ENCODE peak calls at places on chromosomes 2 and 18, in nine cellular contexts. One of them, this sample, is unnamed.

GRCh38 chr2:2656046-2656715 is 325.1 kb upstream of the MYT1L start:
- DNase-seq in CD4-positive, alpha-beta T cell: no peak
- DNase-seq in body of pancreas: no peak
- DNase-seq in stomach: no peak
- DNase-seq in cardiac muscle cell: no peak
- DNase-seq in GM23338: no peak
- DNase-seq in upper lobe of left lung: no peak
- DNase-seq in GM12865: no peak
- DNase-seq in thoracic aorta: no peak
- DNase-seq in this sample: no peak

GRCh38 chr2:50345691-50346090 is 686.2 kb downstream of the NRXN1 start:
- DNase-seq in thoracic aorta: no peak
- DNase-seq in GM12865: no peak
- DNase-seq in GM23338: peak; percentile 34
- DNase-seq in upper lobe of left lung: no peak
- DNase-seq in CD4-positive, alpha-beta T cell: no peak
- DNase-seq in body of pancreas: no peak
- DNase-seq in stomach: no peak
- DNase-seq in cardiac muscle cell: no peak
- DNase-seq in this sample: no peak

GRCh38 chr2:171541202-171541884 is 19.1 kb downstream of the CYBRD1 start:
- DNase-seq in stomach: no peak
- DNase-seq in CD4-positive, alpha-beta T cell: no peak
- DNase-seq in thoracic aorta: no peak
- DNase-seq in GM12865: peak; percentile 39
- DNase-seq in GM23338: peak; percentile 73
- DNase-seq in upper lobe of left lung: no peak
- DNase-seq in cardiac muscle cell: no peak
- DNase-seq in body of pancreas: no peak
- DNase-seq in this sample: no peak

GRCh38 chr2:137096187-137096586 is 330.8 kb downstream of the THSD7B start:
- DNase-seq in stomach: no peak
- DNase-seq in cardiac muscle cell: no peak
- DNase-seq in thoracic aorta: no peak
- DNase-seq in GM23338: no peak
- DNase-seq in CD4-positive, alpha-beta T cell: no peak
- DNase-seq in GM12865: no peak
- DNase-seq in body of pancreas: no peak
- DNase-seq in upper lobe of left lung: no peak
- DNase-seq in this sample: no peak

GRCh38 chr2:152336854-152337510 is 2.0 kb downstream of the FMNL2 start:
- DNase-seq in stomach: peak; percentile 30
- DNase-seq in CD4-positive, alpha-beta T cell: no peak
- DNase-seq in GM12865: no peak
- DNase-seq in cardiac muscle cell: peak; percentile 17
- DNase-seq in body of pancreas: peak; percentile 40
- DNase-seq in GM23338: peak; percentile 46
- DNase-seq in upper lobe of left lung: peak; percentile 31
- DNase-seq in thoracic aorta: no peak
- DNase-seq in this sample: no peak

GRCh38 chr2:203238329-203238710 is 498 bp upstream of the CYP20A1 start:
- DNase-seq in thoracic aorta: no peak
- DNase-seq in GM12865: no peak
- DNase-seq in CD4-positive, alpha-beta T cell: no peak
- DNase-seq in body of pancreas: peak; percentile 17
- DNase-seq in GM23338: no peak
- DNase-seq in upper lobe of left lung: no peak
- DNase-seq in cardiac muscle cell: no peak
- DNase-seq in stomach: no peak
- DNase-seq in this sample: no peak

GRCh38 chr2:60414731-60415130 is 138.7 kb downstream of the BCL11A start:
- DNase-seq in cardiac muscle cell: no peak
- DNase-seq in stomach: no peak
- DNase-seq in GM12865: no peak
- DNase-seq in body of pancreas: no peak
- DNase-seq in CD4-positive, alpha-beta T cell: no peak
- DNase-seq in GM23338: no peak
- DNase-seq in upper lobe of left lung: no peak
- DNase-seq in thoracic aorta: no peak
- DNase-seq in this sample: no peak

GRCh38 chr18:79442508-79443221 is 46.9 kb downstream of the NFATC1 start:
- DNase-seq in GM23338: no peak
- DNase-seq in cardiac muscle cell: no peak
- DNase-seq in stomach: no peak
- DNase-seq in CD4-positive, alpha-beta T cell: no peak
- DNase-seq in thoracic aorta: no peak
- DNase-seq in GM12865: no peak
- DNase-seq in body of pancreas: no peak
- DNase-seq in upper lobe of left lung: no peak
- DNase-seq in this sample: no peak

GRCh38 chr18:21632393-21632792 is 20.3 kb downstream of the SNRPD1 start:
- DNase-seq in upper lobe of left lung: no peak
- DNase-seq in thoracic aorta: no peak
- DNase-seq in GM23338: no peak
- DNase-seq in CD4-positive, alpha-beta T cell: no peak
- DNase-seq in stomach: no peak
- DNase-seq in GM12865: no peak
- DNase-seq in cardiac muscle cell: no peak
- DNase-seq in body of pancreas: no peak
- DNase-seq in this sample: no peak

GRCh38 chr2:176118606-176119370 is 2.2 kb downstream of the HOXD10 start:
- DNase-seq in body of pancreas: no peak
- DNase-seq in stomach: no peak
- DNase-seq in upper lobe of left lung: no peak
- DNase-seq in thoracic aorta: no peak
- DNase-seq in GM23338: peak; percentile 94
- DNase-seq in GM12865: peak; percentile 58
- DNase-seq in cardiac muscle cell: no peak
- DNase-seq in CD4-positive, alpha-beta T cell: no peak
- DNase-seq in this sample: no peak

GRCh38 chr18:31241900-31242409 is 76.0 kb upstream of the DSG1 start:
- DNase-seq in CD4-positive, alpha-beta T cell: no peak
- DNase-seq in GM12865: no peak
- DNase-seq in GM23338: peak; percentile 80
- DNase-seq in upper lobe of left lung: no peak
- DNase-seq in thoracic aorta: no peak
- DNase-seq in cardiac muscle cell: peak; percentile 39
- DNase-seq in body of pancreas: peak; percentile 72
- DNase-seq in stomach: no peak
- DNase-seq in this sample: peak; percentile 58

GRCh38 chr2:121287146-121287798 is 2.3 kb upstream of the TFCP2L1 start:
- DNase-seq in upper lobe of left lung: no peak
- DNase-seq in GM12865: no peak
- DNase-seq in body of pancreas: no peak
- DNase-seq in CD4-positive, alpha-beta T cell: no peak
- DNase-seq in stomach: no peak
- DNase-seq in cardiac muscle cell: no peak
- DNase-seq in thoracic aorta: no peak
- DNase-seq in GM23338: no peak
- DNase-seq in this sample: no peak

GRCh38 chr2:210169871-210170441 is 1.3 kb downstream of the KANSL1L start:
- DNase-seq in GM12865: peak; percentile 60
- DNase-seq in body of pancreas: no peak
- DNase-seq in thoracic aorta: no peak
- DNase-seq in CD4-positive, alpha-beta T cell: no peak
- DNase-seq in upper lobe of left lung: no peak
- DNase-seq in stomach: no peak
- DNase-seq in cardiac muscle cell: peak; percentile 1
- DNase-seq in GM23338: no peak
- DNase-seq in this sample: no peak

GRCh38 chr2:116776556-116776955 is 1037.9 kb upstream of the DDX18 start:
- DNase-seq in body of pancreas: no peak
- DNase-seq in thoracic aorta: no peak
- DNase-seq in CD4-positive, alpha-beta T cell: no peak
- DNase-seq in cardiac muscle cell: no peak
- DNase-seq in GM23338: no peak
- DNase-seq in upper lobe of left lung: no peak
- DNase-seq in GM12865: no peak
- DNase-seq in stomach: no peak
- DNase-seq in this sample: no peak

GRCh38 chr2:52336951-52337350 is 1305.0 kb upstream of the NRXN1 start:
- DNase-seq in cardiac muscle cell: no peak
- DNase-seq in upper lobe of left lung: no peak
- DNase-seq in thoracic aorta: no peak
- DNase-seq in CD4-positive, alpha-beta T cell: no peak
- DNase-seq in body of pancreas: no peak
- DNase-seq in GM12865: no peak
- DNase-seq in stomach: no peak
- DNase-seq in GM23338: no peak
- DNase-seq in this sample: no peak

GRCh38 chr2:111679202-111679601 is 204.8 kb downstream of the ANAPC1 start:
- DNase-seq in thoracic aorta: no peak
- DNase-seq in body of pancreas: no peak
- DNase-seq in GM23338: no peak
- DNase-seq in cardiac muscle cell: no peak
- DNase-seq in stomach: no peak
- DNase-seq in GM12865: no peak
- DNase-seq in CD4-positive, alpha-beta T cell: no peak
- DNase-seq in upper lobe of left lung: no peak
- DNase-seq in this sample: no peak

GRCh38 chr2:147577323-147578014 is 267.4 kb upstream of the ACVR2A start:
- DNase-seq in GM23338: no peak
- DNase-seq in CD4-positive, alpha-beta T cell: no peak
- DNase-seq in cardiac muscle cell: no peak
- DNase-seq in GM12865: no peak
- DNase-seq in stomach: no peak
- DNase-seq in thoracic aorta: no peak
- DNase-seq in upper lobe of left lung: no peak
- DNase-seq in body of pancreas: no peak
- DNase-seq in this sample: no peak

GRCh38 chr2:227460079-227460485 is 11.9 kb upstream of the AGFG1 start:
- DNase-seq in CD4-positive, alpha-beta T cell: peak; percentile 54
- DNase-seq in GM12865: peak; percentile 83
- DNase-seq in cardiac muscle cell: no peak
- DNase-seq in GM23338: no peak
- DNase-seq in stomach: no peak
- DNase-seq in body of pancreas: no peak
- DNase-seq in upper lobe of left lung: no peak
- DNase-seq in thoracic aorta: no peak
- DNase-seq in this sample: no peak

GRCh38 chr2:152062130-152063091 is 36.4 kb downstream of the CACNB4 start:
- DNase-seq in upper lobe of left lung: no peak
- DNase-seq in GM23338: no peak
- DNase-seq in cardiac muscle cell: no peak
- DNase-seq in GM12865: peak; percentile 39
- DNase-seq in thoracic aorta: no peak
- DNase-seq in stomach: no peak
- DNase-seq in body of pancreas: no peak
- DNase-seq in CD4-positive, alpha-beta T cell: no peak
- DNase-seq in this sample: no peak

DNA sequence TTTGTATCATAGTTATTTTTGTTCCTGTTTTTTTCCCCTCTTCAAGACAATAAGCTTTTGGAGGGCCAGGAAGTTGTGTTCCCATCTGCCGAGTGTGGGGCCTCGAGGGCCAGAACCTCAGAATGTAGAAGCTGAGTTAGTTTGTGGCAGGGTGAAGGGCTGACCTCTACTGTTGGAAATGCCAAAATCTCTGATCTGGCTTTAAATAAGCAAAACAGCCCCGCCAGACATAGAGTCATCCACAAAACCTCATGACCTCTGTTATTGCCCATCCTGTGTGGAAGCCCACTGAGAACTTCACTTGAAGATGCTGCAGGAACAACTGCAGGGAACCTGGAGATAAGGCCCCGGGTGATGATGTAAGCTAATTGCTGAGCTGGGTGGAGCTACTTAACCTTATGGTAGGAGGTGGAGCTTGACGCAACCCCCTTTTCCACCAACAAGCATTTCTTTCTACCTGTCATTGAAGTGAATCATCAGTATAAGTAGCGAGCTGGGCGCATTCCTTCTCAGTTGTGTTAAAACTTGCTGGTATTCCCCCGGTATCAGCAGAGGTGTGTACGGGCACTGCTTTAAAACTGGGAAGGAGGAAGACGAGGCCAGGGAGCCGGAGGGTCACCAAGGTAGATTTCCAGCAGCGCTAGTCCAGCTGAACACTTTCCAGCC is 177.2 kb downstream of the NEDD4L start:
- DNase-seq in upper lobe of left lung: peak; percentile 88
- DNase-seq in CD4-positive, alpha-beta T cell: no peak
- DNase-seq in thoracic aorta: no peak
- DNase-seq in GM12865: no peak
- DNase-seq in GM23338: peak; percentile 72
- DNase-seq in body of pancreas: peak; percentile 77
- DNase-seq in cardiac muscle cell: no peak
- DNase-seq in stomach: peak; percentile 84
- DNase-seq in this sample: no peak
- TF ChIP-seq CTCF in upper lobe of left lung: no peak
- TF ChIP-seq CTCF in CD4-positive, alpha-beta T cell: no peak
- TF ChIP-seq CTCF in thoracic aorta: no peak
- TF ChIP-seq CTCF in GM12865: no peak
- TF ChIP-seq CTCF in GM23338: no peak
- TF ChIP-seq CTCF in body of pancreas: no peak
- TF ChIP-seq CTCF in cardiac muscle cell: no peak
- TF ChIP-seq CTCF in stomach: no peak
- TF ChIP-seq CTCF in this sample: no peak

GRCh38 chr2:232537079-232537478 is 2.4 kb upstream of the CHRNG start:
- DNase-seq in upper lobe of left lung: peak; percentile 49
- DNase-seq in GM12865: no peak
- DNase-seq in CD4-positive, alpha-beta T cell: no peak
- DNase-seq in thoracic aorta: no peak
- DNase-seq in stomach: no peak
- DNase-seq in GM23338: peak; percentile 84
- DNase-seq in cardiac muscle cell: peak; percentile 52
- DNase-seq in body of pancreas: no peak
- DNase-seq in this sample: no peak
- TF ChIP-seq CTCF in upper lobe of left lung: peak; percentile 59
- TF ChIP-seq CTCF in GM12865: peak; percentile 48
- TF ChIP-seq CTCF in CD4-positive, alpha-beta T cell: no peak
- TF ChIP-seq CTCF in thoracic aorta: no peak
- TF ChIP-seq CTCF in stomach: peak; percentile 23
- TF ChIP-seq CTCF in GM23338: peak; percentile 78
- TF ChIP-seq CTCF in cardiac muscle cell: peak; percentile 31
- TF ChIP-seq CTCF in body of pancreas: peak; percentile 33
- TF ChIP-seq CTCF in this sample: peak; percentile 49

GRCh38 chr2:64770781-64771334 is 117.1 kb upstream of the SERTAD2 start:
- DNase-seq in stomach: no peak
- DNase-seq in cardiac muscle cell: no peak
- DNase-seq in GM23338: no peak
- DNase-seq in thoracic aorta: no peak
- DNase-seq in CD4-positive, alpha-beta T cell: no peak
- DNase-seq in GM12865: no peak
- DNase-seq in body of pancreas: no peak
- DNase-seq in upper lobe of left lung: no peak
- DNase-seq in this sample: no peak
- TF ChIP-seq CTCF in stomach: no peak
- TF ChIP-seq CTCF in cardiac muscle cell: no peak
- TF ChIP-seq CTCF in GM23338: no peak
- TF ChIP-seq CTCF in thoracic aorta: no peak
- TF ChIP-seq CTCF in CD4-positive, alpha-beta T cell: no peak
- TF ChIP-seq CTCF in GM12865: no peak
- TF ChIP-seq CTCF in body of pancreas: no peak
- TF ChIP-seq CTCF in upper lobe of left lung: no peak
- TF ChIP-seq CTCF in this sample: no peak

DNA sequence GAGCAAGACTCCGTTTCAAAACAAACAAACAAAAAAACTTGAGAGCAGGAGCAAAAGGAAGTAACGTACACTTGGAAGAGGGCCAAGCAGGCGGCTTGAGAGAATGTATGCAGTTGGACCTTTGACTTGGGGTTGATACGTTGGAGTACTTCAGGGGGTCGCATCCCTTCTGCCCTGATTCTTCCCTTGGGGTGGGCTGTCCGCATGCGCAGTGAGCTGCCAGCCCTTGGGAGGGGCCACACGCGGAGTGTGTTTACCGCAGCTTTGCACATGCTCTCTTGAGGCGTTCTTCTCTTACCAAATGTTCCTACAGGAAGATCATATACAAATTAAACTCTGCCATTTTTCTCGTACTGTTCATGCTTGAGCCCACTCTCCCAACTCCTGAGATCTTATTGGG is 38.1 kb upstream of the SOCS6 start:
- DNase-seq in GM12865: no peak
- DNase-seq in CD4-positive, alpha-beta T cell: no peak
- DNase-seq in thoracic aorta: no peak
- DNase-seq in cardiac muscle cell: no peak
- DNase-seq in GM23338: no peak
- DNase-seq in upper lobe of left lung: no peak
- DNase-seq in stomach: no peak
- DNase-seq in body of pancreas: no peak
- DNase-seq in this sample: no peak
- TF ChIP-seq CTCF in GM12865: no peak
- TF ChIP-seq CTCF in CD4-positive, alpha-beta T cell: no peak
- TF ChIP-seq CTCF in thoracic aorta: no peak
- TF ChIP-seq CTCF in cardiac muscle cell: no peak
- TF ChIP-seq CTCF in GM23338: no peak
- TF ChIP-seq CTCF in upper lobe of left lung: no peak
- TF ChIP-seq CTCF in stomach: no peak
- TF ChIP-seq CTCF in body of pancreas: no peak
- TF ChIP-seq CTCF in this sample: no peak